ENCODE peak calls at places on chromosomes 3 and 15, in ten cellular contexts. J, F, U, S, M, A, X, E, D and O are unnamed samples.

GRCh38 chr3:123042413-123042812 is 14.8 kb upstream of the SEMA5B start:
- DNase-seq in J (no peak), F (no peak), U (no peak), S (no peak), M (no peak), A (no peak), X (no peak), E (no peak), D (peak), O (no peak)

GRCh38 chr3:66989860-66990696 is 8.0 kb upstream of the KBTBD8 start:
- DNase-seq in J (no peak), F (no peak), U (no peak), S (no peak), M (no peak), A (no peak), X (no peak), E (no peak), D (no peak), O (no peak)

GRCh38 chr3:134956395-134956794 is 161.3 kb downstream of the EPHB1 start:
- DNase-seq in J (no peak), F (no peak), U (no peak), S (no peak), M (no peak), A (no peak), X (no peak), E (no peak), D (no peak), O (no peak)

GRCh38 chr3:61808526-61808925 is 247.2 kb downstream of the PTPRG start:
- DNase-seq in J (peak), F (no peak), U (no peak), S (peak), M (no peak), A (peak), X (no peak), E (no peak), D (peak), O (no peak)

GRCh38 chr3:62252614-62253147 is 120.7 kb downstream of the FEZF2 start:
- DNase-seq in J (no peak), F (no peak), U (no peak), S (peak), M (no peak), A (no peak), X (no peak), E (peak), D (no peak), O (no peak)

GRCh38 chr15:59339252-59339672 is 33.4 kb downstream of the MYO1E start:
- DNase-seq in J (no peak), F (no peak), U (no peak), S (peak), M (no peak), A (no peak), X (no peak), E (peak), D (no peak), O (peak)

GRCh38 chr3:48301814-48302194 is 31.7 kb downstream of the SPINK8 start:
- DNase-seq in J (no peak), F (peak), U (peak), S (peak), M (peak), A (no peak), X (no peak), E (peak), D (no peak), O (peak)

GRCh38 chr3:72230774-72231379 is 445.9 kb upstream of the PROK2 start:
- DNase-seq in J (no peak), F (no peak), U (no peak), S (no peak), M (no peak), A (no peak), X (no peak), E (no peak), D (no peak), O (peak)

GRCh38 chr3:50885491-50885890 is 210.8 kb downstream of the DOCK3 start:
- DNase-seq in J (no peak), F (no peak), U (peak), S (no peak), M (no peak), A (no peak), X (no peak), E (peak), D (no peak), O (no peak)

GRCh38 chr3:5016218-5017161 is 37.3 kb downstream of the BHLHE40 start:
- DNase-seq in J (no peak), F (peak), U (no peak), S (peak), M (no peak), A (no peak), X (no peak), E (peak), D (no peak), O (peak)

GRCh38 chr15:84840741-84841429 is 23.7 kb downstream of the ALPK3 start:
- DNase-seq in J (peak), F (no peak), U (peak), S (peak), M (peak), A (peak), X (no peak), E (no peak), D (peak), O (peak)

GRCh38 chr15:78909160-78909695 is 35.6 kb downstream of the CTSH start:
- DNase-seq in J (no peak), F (no peak), U (no peak), S (no peak), M (no peak), A (no peak), X (no peak), E (no peak), D (no peak), O (no peak)

GRCh38 chr15:25175033-25175788 is 220.4 kb downstream of the SNRPN start:
- DNase-seq in J (peak), F (no peak), U (peak), S (no peak), M (peak), A (peak), X (no peak), E (no peak), D (peak), O (no peak)

GRCh38 chr15:99536422-99537033 is 29.3 kb upstream of the MEF2A start:
- DNase-seq in J (no peak), F (peak), U (no peak), S (peak), M (no peak), A (no peak), X (no peak), E (peak), D (peak), O (no peak)

GRCh38 chr3:108093616-108094015 is 2.8 kb upstream of the CD47 start:
- DNase-seq in J (no peak), F (no peak), U (no peak), S (no peak), M (no peak), A (no peak), X (no peak), E (no peak), D (no peak), O (no peak)

GRCh38 chr3:192372627-192373026 is 354.7 kb downstream of the FGF12 start:
- DNase-seq in J (no peak), F (no peak), U (no peak), S (no peak), M (no peak), A (no peak), X (no peak), E (no peak), D (no peak), O (no peak)

GRCh38 chr3:81041331-81041730 is 720.1 kb downstream of the GBE1 start:
- DNase-seq in J (no peak), F (no peak), U (no peak), S (no peak), M (no peak), A (no peak), X (no peak), E (peak), D (no peak), O (no peak)

GRCh38 chr3:88141458-88142083 is 8.2 kb upstream of the C3orf38 start:
- DNase-seq in J (no peak), F (no peak), U (no peak), S (peak), M (no peak), A (no peak), X (no peak), E (peak), D (no peak), O (peak)

GRCh38 chr15:60346653-60347052 is 51.1 kb downstream of the ANXA2 start:
- DNase-seq in J (no peak), F (no peak), U (no peak), S (no peak), M (no peak), A (no peak), X (no peak), E (no peak), D (no peak), O (no peak)

GRCh38 chr3:104673981-104674380 is 692.7 kb upstream of the ALCAM start:
- DNase-seq in J (no peak), F (no peak), U (no peak), S (peak), M (no peak), A (no peak), X (no peak), E (peak), D (no peak), O (peak)

DNA sequence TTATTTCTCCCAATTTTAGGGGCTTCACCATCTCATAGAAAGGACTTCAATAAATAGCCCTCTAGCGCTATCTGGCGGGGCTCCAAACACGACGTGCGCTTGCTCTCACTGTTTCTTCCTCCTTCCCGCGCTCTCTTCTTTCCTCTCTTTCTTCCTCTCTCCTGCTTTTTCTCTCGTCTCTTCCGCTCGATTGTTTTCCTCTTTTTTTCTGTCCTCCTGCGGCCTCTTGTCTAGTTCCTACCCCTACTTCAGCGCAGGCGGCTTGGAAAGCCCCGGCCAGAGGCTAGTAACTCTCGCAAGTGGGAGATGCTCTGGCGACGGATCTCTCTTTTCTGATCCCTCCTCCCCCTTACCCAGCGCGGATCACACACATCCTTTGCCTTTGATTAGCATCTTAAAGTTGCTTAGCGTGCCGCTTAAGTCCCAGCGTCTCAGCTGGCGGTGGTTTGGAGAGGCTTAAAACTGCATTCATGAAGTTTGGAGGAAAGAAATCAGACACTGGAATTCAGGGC is 6.2 kb upstream of the MEIS2 start:
- DNase-seq in J (no peak), F (no peak), U (no peak), S (peak), M (no peak), A (peak), X (no peak), E (peak), D (peak), O (peak)
- H3K4me3 ChIP-seq in J (peak), F (no peak), U (peak), S (peak), M (no peak), A (peak), X (peak), E (no peak), D (peak), O (peak)

DNA sequence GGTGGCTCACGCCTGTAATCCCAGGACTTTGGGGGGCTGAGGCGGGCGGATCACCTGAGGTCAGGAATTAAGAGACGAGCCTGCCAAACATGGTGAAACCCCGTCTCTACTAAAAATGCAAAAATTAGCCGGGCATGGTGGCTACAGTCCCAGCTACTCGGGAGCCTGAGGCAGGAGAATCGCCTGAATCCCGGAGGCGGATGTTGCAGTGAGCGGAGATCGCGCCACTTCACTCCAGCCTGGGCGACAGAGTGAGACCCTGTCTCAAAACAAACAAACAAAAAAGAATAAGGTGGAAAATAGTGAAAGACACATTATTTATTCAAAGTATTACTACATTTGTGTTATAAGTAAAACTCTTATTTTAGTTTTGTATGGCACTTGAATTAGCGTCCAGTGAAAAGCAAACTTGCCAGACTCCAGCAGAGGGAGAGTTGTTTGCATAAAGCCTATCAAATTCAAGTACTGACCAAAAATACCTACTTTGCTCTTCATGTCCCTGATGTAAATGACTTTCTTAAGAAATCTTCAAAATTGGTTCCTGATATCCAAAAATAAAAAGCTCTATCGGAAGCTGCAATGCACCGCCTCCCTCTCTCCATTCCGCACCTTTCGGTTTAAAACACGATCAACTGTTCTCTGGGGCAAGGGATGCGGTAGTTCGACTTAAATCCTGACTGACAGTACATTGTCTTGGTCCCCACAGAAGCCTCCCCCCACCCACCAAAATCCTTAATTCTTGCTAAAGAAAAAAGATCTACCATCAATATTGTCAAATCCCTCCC is 1.2 kb downstream of the TRPM7 start:
- DNase-seq in J (no peak), F (no peak), U (peak), S (peak), M (no peak), A (no peak), X (no peak), E (peak), D (no peak), O (peak)
- TF ChIP-seq CTCF in J (no peak), F (no peak), U (peak), S (peak), M (no peak), A (peak), X (peak), E (peak), D (no peak), O (no peak)

DNA sequence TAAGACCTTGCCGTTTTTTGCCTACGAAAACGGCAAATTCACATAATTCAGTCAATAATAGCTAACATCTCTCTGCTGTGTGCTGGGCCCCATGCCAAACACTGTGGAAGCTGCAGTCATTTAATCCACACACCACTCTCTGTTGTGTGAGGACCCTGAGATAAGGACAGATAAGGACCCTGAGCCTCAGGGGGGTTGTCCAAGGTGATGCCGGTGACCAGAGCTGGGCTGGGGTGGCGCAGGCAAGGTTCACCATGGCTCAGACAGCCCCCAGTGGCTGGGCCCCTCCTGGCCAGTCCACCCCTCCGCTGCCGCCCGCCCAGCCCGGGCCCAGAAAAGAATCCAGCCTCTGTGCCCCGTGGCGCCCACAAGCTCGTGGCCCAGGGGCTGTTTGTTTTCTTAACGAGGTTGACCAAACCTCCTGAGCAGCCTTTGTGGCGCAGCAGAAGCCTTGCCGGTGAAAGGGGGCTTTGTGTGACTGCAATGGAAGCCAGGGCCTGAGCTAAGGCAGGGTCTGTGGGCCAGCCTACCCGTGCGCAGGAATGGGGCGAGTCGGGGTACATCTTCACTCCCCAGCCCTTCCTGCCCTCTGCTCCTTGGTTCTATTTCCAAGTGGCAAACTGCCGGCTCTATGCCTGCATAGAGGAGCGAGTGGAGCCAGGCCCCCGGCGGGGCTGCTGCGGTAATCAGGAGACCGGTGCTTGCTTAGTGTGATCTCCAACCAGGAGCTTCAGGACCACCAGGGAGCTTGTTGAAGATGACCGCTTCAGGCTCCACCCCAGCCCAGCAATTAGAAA is 4.4 kb upstream of the SNX22 start:
- DNase-seq in J (no peak), F (no peak), U (peak), S (no peak), M (no peak), A (no peak), X (no peak), E (no peak), D (no peak), O (no peak)
- H3K4me3 ChIP-seq in J (no peak), F (no peak), U (no peak), S (no peak), M (no peak), A (no peak), X (no peak), E (no peak), D (no peak), O (no peak)

GRCh38 chr15:92056875-92057274 is 203.4 kb downstream of the SLCO3A1 start:
- DNase-seq in J (no peak), F (no peak), U (no peak), S (no peak), M (no peak), A (no peak), X (no peak), E (no peak), D (no peak), O (no peak)

GRCh38 chr15:92050220-92050898 is 196.9 kb downstream of the SLCO3A1 start:
- DNase-seq in J (no peak), F (no peak), U (no peak), S (no peak), M (no peak), A (no peak), X (no peak), E (no peak), D (no peak), O (no peak)

GRCh38 chr15:92049290-92050008 is 195.9 kb downstream of the SLCO3A1 start:
- DNase-seq in J (no peak), F (no peak), U (no peak), S (peak), M (no peak), A (no peak), X (no peak), E (no peak), D (no peak), O (no peak)

GRCh38 chr15:92051726-92052125 is 198.2 kb downstream of the SLCO3A1 start:
- DNase-seq in J (no peak), F (no peak), U (no peak), S (no peak), M (no peak), A (no peak), X (no peak), E (no peak), D (no peak), O (no peak)

GRCh38 chr15:92053727-92054316 is 200.3 kb downstream of the SLCO3A1 start:
- DNase-seq in J (no peak), F (no peak), U (no peak), S (no peak), M (no peak), A (no peak), X (no peak), E (no peak), D (no peak), O (no peak)
- TF ChIP-seq CTCF in J (no peak), F (no peak), U (peak), S (peak), M (peak), A (peak), X (peak), E (peak), D (no peak), O (peak)

DNA sequence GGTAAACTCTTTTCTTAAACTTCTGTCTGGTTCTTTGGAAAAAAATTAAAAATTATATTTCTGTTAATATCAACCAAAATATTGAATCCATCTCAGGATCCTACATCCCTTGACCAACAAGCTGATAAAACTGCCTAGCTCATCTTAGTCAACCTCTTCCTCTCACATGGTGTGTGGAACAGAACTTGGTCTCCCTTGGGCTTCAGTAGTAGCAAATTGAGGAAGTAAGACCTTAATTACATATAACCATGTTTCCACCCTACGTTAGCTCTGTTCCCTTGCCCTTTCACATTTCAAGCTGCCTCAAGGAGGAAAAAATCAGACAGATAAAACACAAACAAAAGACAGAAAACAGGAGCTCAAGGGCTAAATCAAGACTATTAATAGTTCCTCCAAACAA is 116.4 kb downstream of the GREM1 start:
- DNase-seq in J (no peak), F (no peak), U (no peak), S (no peak), M (no peak), A (no peak), X (no peak), E (no peak), D (no peak), O (no peak)
- H3K4me3 ChIP-seq in J (no peak), F (no peak), U (no peak), S (no peak), M (no peak), A (no peak), X (no peak), E (no peak), D (no peak), O (no peak)